ENCODE peak calls at places on chromosomes 7 and 10, in six cellular contexts. P is iPS-NIHi11; V is activated CD8-positive, alpha-beta memory T cell treated with anti-CD3 and anti-CD28 coated beads for 24 hours; Z is adrenal gland; L is Calu3; H is DMS79. O is an unnamed sample.

GRCh38 chr7:3710531-3710930 is 409.5 kb downstream of the SDK1 start:
- DNase-seq in L (no peak), H (no peak), P (no peak), Z (no peak), V (no peak), O (no peak)

GRCh38 chr7:105339404-105340316 is 49.1 kb downstream of the SRPK2 start:
- DNase-seq in L (no peak), Z (peak; percentile 37), V (no peak), P (no peak), H (no peak), O (peak; percentile 41)

GRCh38 chr7:93715234-93715633 is 140.7 kb upstream of the CALCR start:
- DNase-seq in H (no peak), L (peak; percentile 65), V (peak; percentile 58), Z (peak; percentile 16), P (peak; percentile 46), O (peak; percentile 55)

GRCh38 chr10:27383595-27384542 is 120.2 kb upstream of the RAB18 start:
- DNase-seq in P (no peak), Z (no peak), H (no peak), V (no peak), L (peak; percentile 10), O (no peak)

GRCh38 chr7:139035588-139036353 is at the start of gene ZC3HAV1L:
- DNase-seq in P (peak; percentile 86), H (peak; percentile 56), Z (peak; percentile 70), L (peak; percentile 71), V (peak; percentile 88), O (peak; percentile 66)

GRCh38 chr10:31000071-31000787 is 31.4 kb downstream of the ZNF438 start:
- DNase-seq in V (no peak), Z (no peak), P (no peak), L (peak; percentile 48), H (no peak), O (no peak)

GRCh38 chr10:110074986-110075664 is 67.3 kb downstream of the ADD3 start:
- DNase-seq in Z (no peak), P (no peak), L (no peak), V (no peak), H (no peak), O (no peak)

GRCh38 chr10:118865998-118866778 is 111.4 kb upstream of the CACUL1 start:
- DNase-seq in V (no peak), P (peak; percentile 42), Z (no peak), H (peak; percentile 48), L (no peak), O (no peak)

GRCh38 chr7:142194201-142194600 is 63.7 kb downstream of the PRSS58 start:
- DNase-seq in P (no peak), V (no peak), Z (no peak), L (no peak), H (no peak), O (no peak)

GRCh38 chr7:25598765-25599164 is 370.5 kb upstream of the NPVF start:
- DNase-seq in Z (no peak), H (no peak), V (no peak), L (no peak), P (no peak), O (no peak)

GRCh38 chr10:33126118-33126517 is 168.1 kb upstream of the ITGB1 start:
- DNase-seq in H (no peak), Z (no peak), P (no peak), V (peak; percentile 65), L (no peak), O (no peak)

GRCh38 chr7:99081209-99081608 is 62.7 kb downstream of the SMURF1 start:
- DNase-seq in V (no peak), H (no peak), Z (no peak), P (no peak), L (no peak), O (no peak)

GRCh38 chr7:105724688-105725087 is 143.4 kb upstream of the EFCAB10 start:
- DNase-seq in H (no peak), Z (no peak), P (no peak), V (no peak), L (no peak), O (no peak)

GRCh38 chr7:366171-366916 is 76.4 kb downstream of the FOXL3 start:
- DNase-seq in V (no peak), L (no peak), P (no peak), H (no peak), Z (no peak), O (no peak)

GRCh38 chr7:18655969-18656761 is 160.6 kb downstream of the HDAC9 start:
- DNase-seq in L (no peak), P (no peak), Z (no peak), H (no peak), V (no peak), O (no peak)

GRCh38 chr7:133931053-133931452 is 196.1 kb upstream of the LRGUK start:
- DNase-seq in V (no peak), L (no peak), H (no peak), Z (no peak), P (no peak), O (no peak)

GRCh38 chr7:136072447-136072846 is 95.3 kb upstream of the MTPN start:
- DNase-seq in H (no peak), P (no peak), Z (no peak), V (no peak), L (no peak), O (no peak)

GRCh38 chr7:136045992-136046391 is 68.8 kb upstream of the MTPN start:
- DNase-seq in V (no peak), P (no peak), L (no peak), H (no peak), Z (no peak), O (no peak)

GRCh38 chr10:14356921-14357320 is 26.2 kb upstream of the FRMD4A start:
- DNase-seq in L (no peak), H (no peak), Z (no peak), V (no peak), P (no peak), O (no peak)

GRCh38 chr7:131051304-131051703 is 276.4 kb upstream of the MKLN1 start:
- DNase-seq in P (no peak), L (no peak), Z (no peak), H (no peak), V (no peak), O (no peak)

GRCh38 chr10:132437511-132437910 is 40.5 kb downstream of the PWWP2B start:
- DNase-seq in Z (no peak), L (no peak), P (no peak), H (no peak), V (no peak), O (no peak)